ENCODE peak calls at places on chromosomes 5 and 9, in five cellular contexts. C, V, N, S and G are unnamed samples.

GRCh38 chr5:14066326-14066725 is 76.8 kb upstream of the TRIO start:
- DNase-seq in C (no peak), V (no peak), N (no peak), S (no peak), G (no peak)

GRCh38 chr5:178375348-178375747 is 142.7 kb upstream of the PHYKPL start:
- DNase-seq in C (no peak), V (no peak), N (no peak), S (no peak), G (no peak)

GRCh38 chr9:98995059-98995665 is 51.5 kb downstream of the COL15A1 start:
- DNase-seq in C (no peak), V (no peak), N (no peak), S (no peak), G (peak; percentile 36)

GRCh38 chr5:180080670-180081280 is 9.2 kb upstream of the RNF130 start:
- DNase-seq in C (no peak), V (no peak), N (no peak), S (peak; percentile 64), G (no peak)

GRCh38 chr5:139955616-139956283 is 87.3 kb downstream of the NRG2 start:
- DNase-seq in C (peak; percentile 36), V (no peak), N (no peak), S (no peak), G (no peak)

GRCh38 chr5:175477440-175477839 is 920 bp upstream of the SFXN1 start:
- DNase-seq in C (no peak), V (no peak), N (no peak), S (no peak), G (no peak)

GRCh38 chr9:14159440-14160222 is 154.3 kb downstream of the NFIB start:
- DNase-seq in C (no peak), V (no peak), N (no peak), S (no peak), G (no peak)

GRCh38 chr5:154178661-154179060 is 11.9 kb upstream of the GALNT10 start:
- DNase-seq in C (no peak), V (no peak), N (no peak), S (no peak), G (no peak)

GRCh38 chr9:121499177-121499426 is 542 bp downstream of the GGTA1 start:
- DNase-seq in C (no peak), V (no peak), N (no peak), S (no peak), G (no peak)

GRCh38 chr5:79561525-79561893 is 47.6 kb upstream of the HOMER1 start:
- DNase-seq in C (no peak), V (no peak), N (no peak), S (peak; percentile 35), G (no peak)

GRCh38 chr9:94081864-94082468 is 2.3 kb upstream of the PTPDC1 start:
- DNase-seq in C (no peak), V (no peak), N (no peak), S (no peak), G (no peak)

GRCh38 chr9:99210572-99210971 is 11.2 kb downstream of the ALG2 start:
- DNase-seq in C (no peak), V (no peak), N (no peak), S (no peak), G (no peak)

GRCh38 chr9:89477811-89478583 is 19.9 kb downstream of the SEMA4D start:
- DNase-seq in C (no peak), V (peak; percentile 42), N (no peak), S (peak; percentile 62), G (no peak)

GRCh38 chr9:129481824-129482511 is 138.9 kb downstream of the C9orf50 start:
- DNase-seq in C (peak; percentile 48), V (no peak), N (no peak), S (no peak), G (peak; percentile 85)